ENCODE peak calls at places on chromosome X, in ten cellular contexts. S, Z, D, L, B, G, O, W, C and X are unnamed samples.

GRCh38 chrX:34585561-34585960 is 71.5 kb downstream of the TMEM47 start:
- DNase-seq in D (no peak), G (no peak), L (no peak), B (no peak), Z (no peak), W (no peak), O (peak), C (no peak), S (no peak), X (no peak)

GRCh38 chrX:136065044-136065671 is 79.9 kb downstream of the SLC9A6 start:
- DNase-seq in S (no peak), Z (peak), O (peak), C (peak), W (no peak), D (no peak), L (peak), G (no peak), B (peak), X (no peak)

GRCh38 chrX:77597090-77597489 is 149.9 kb downstream of the FGF16 start:
- DNase-seq in S (no peak), C (no peak), Z (peak), W (no peak), D (no peak), G (no peak), O (peak), L (no peak), B (peak), X (no peak)

GRCh38 chrX:48683411-48683982 is at the start of gene WAS:
- DNase-seq in G (no peak), W (peak), D (no peak), S (no peak), C (no peak), L (no peak), B (no peak), O (no peak), Z (no peak), X (no peak)

GRCh38 chrX:21004835-21005234 is 369.4 kb upstream of the CNKSR2 start:
- DNase-seq in Z (peak), S (no peak), D (no peak), G (no peak), W (no peak), C (no peak), L (no peak), O (peak), B (peak), X (no peak)

GRCh38 chrX:53682885-53683555 is 3.5 kb downstream of the HUWE1 start:
- DNase-seq in G (no peak), B (peak), S (peak), W (no peak), C (peak), O (peak), Z (peak), L (peak), D (no peak), X (no peak)

GRCh38 chrX:3532571-3532970 is 180.9 kb downstream of the PRKX start:
- DNase-seq in S (no peak), L (no peak), G (no peak), C (no peak), D (no peak), W (no peak), B (no peak), O (no peak), Z (no peak), X (no peak)

GRCh38 chrX:112147206-112147605 is 64.6 kb upstream of the TRPC5 start:
- DNase-seq in D (no peak), O (peak), Z (peak), B (peak), G (peak), W (no peak), S (peak), C (no peak), L (no peak), X (no peak)

GRCh38 chrX:131907488-131908314 is 115.4 kb upstream of the STK26 start:
- DNase-seq in L (no peak), B (no peak), O (no peak), W (no peak), Z (no peak), G (no peak), S (peak), D (no peak), C (no peak), X (no peak)

GRCh38 chrX:142483965-142484364 is 278.9 kb upstream of the MAGEC2 start:
- DNase-seq in D (no peak), O (no peak), S (no peak), G (no peak), B (no peak), W (no peak), Z (no peak), C (no peak), L (no peak), X (no peak)

GRCh38 chrX:74535633-74536141 is 78.7 kb downstream of the RLIM start:
- DNase-seq in Z (peak), L (peak), B (peak), W (peak), O (peak), G (no peak), D (peak), S (peak), C (no peak), X (peak)

GRCh38 chrX:6456196-6456595 is 78.7 kb downstream of the VCX3A start:
- DNase-seq in W (no peak), Z (no peak), G (no peak), C (no peak), O (no peak), S (no peak), L (no peak), B (no peak), D (no peak), X (no peak)

GRCh38 chrX:39936886-39937770 is 160.6 kb downstream of the BCOR start:
- DNase-seq in Z (no peak), S (no peak), L (no peak), O (no peak), D (no peak), C (no peak), B (no peak), G (no peak), W (no peak), X (no peak)

GRCh38 chrX:53072418-53073114 is 9.6 kb upstream of the TSPYL2 start:
- DNase-seq in L (no peak), D (no peak), B (no peak), C (no peak), G (no peak), O (no peak), Z (no peak), W (no peak), S (peak), X (no peak)

GRCh38 chrX:139126493-139126892 is 404.0 kb upstream of the F9 start:
- DNase-seq in C (no peak), D (peak), B (no peak), G (peak), S (peak), Z (peak), O (no peak), W (no peak), L (no peak), X (no peak)
- TF ChIP-seq CTCF in C (no peak), D (peak), B (no peak), G (peak), S (peak), Z (peak), O (no peak), W (peak), L (peak), X (no peak)

DNA sequence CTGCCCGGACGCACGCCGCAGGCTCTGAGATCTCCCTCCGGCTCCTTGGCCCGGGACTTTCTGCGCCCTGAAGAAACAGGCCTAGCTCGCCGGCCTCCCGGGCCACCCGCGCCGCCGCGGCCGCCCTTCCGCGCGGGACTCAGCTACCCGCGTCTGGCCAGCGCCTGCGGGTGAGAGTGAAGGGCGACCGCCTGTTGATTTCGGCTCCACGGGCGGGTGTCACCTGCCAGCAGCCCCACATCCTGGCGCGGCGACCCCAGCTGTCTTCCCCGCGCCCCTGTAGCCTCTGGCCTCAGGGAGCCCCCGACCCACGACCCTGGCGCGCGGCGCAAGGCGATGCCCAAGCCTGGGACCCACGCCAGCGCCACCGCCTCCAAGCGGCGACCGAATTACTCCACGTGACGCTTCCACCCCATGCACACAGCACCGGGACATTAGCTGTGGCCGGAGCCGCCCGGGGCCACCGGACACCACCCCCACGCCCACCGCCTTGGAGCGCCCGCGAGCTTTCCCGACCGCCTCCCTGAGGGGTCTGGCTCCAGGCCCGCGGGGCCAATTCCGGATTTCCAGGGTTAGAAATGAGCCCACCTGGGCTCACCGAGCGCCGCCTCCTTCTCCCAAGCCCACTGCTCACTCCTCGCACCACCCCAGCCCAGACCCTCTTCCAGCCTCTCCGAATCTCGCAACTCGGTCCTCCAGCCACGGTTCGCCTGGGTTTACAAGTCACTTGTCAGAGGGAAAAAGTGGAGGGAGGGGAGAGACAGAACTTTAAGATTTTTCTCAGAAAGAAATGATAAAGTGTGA is 10.2 kb downstream of the ARX start:
- DNase-seq in C (no peak), D (no peak), O (no peak), W (no peak), Z (no peak), B (no peak), G (no peak), L (no peak), S (peak), X (no peak)
- TF ChIP-seq CTCF in C (no peak), D (no peak), O (no peak), W (no peak), Z (no peak), B (no peak), G (no peak), L (no peak), S (no peak), X (no peak)

DNA sequence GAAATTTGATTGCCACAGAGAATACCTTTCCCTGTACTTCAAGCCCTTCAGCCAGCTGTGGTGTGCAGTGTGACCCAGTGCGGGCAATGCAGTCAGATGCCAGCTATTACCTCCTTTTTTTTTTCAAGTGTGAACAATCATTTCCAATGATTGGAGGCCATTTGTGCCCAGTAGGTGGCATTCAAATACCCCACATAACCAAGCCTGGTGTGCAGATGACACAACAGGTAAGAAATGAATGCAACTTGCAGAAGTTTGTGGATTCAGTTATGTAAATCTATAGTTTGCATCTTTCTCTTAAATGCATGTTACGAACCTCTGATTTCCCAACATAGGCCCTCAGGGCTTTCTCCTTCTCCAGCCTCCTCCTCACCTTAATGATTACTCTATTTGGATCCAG is 98.0 kb downstream of the CLCN4 start:
- DNase-seq in Z (no peak), O (no peak), C (no peak), D (no peak), G (no peak), S (no peak), L (no peak), W (no peak), B (peak), X (no peak)
- TF ChIP-seq CTCF in Z (peak), O (peak), C (no peak), D (no peak), G (no peak), S (peak), L (peak), W (no peak), B (no peak), X (peak)

GRCh38 chrX:143788265-143788664 is 67.7 kb upstream of the SPANXN2 start:
- DNase-seq in B (peak), C (no peak), D (no peak), L (peak), S (no peak), W (no peak), O (peak), Z (peak), G (no peak), X (no peak)
- TF ChIP-seq CTCF in B (peak), C (no peak), D (no peak), L (peak), S (peak), W (peak), O (peak), Z (peak), G (peak), X (no peak)

GRCh38 chrX:11138498-11139390 is 27.6 kb downstream of the HCCS start:
- DNase-seq in C (no peak), G (no peak), D (no peak), L (no peak), O (no peak), S (no peak), W (no peak), B (no peak), Z (no peak), X (no peak)

GRCh38 chrX:11135483-11136185 is 24.5 kb downstream of the HCCS start:
- DNase-seq in Z (no peak), B (no peak), O (peak), S (no peak), G (no peak), C (no peak), L (no peak), D (no peak), W (no peak), X (no peak)

GRCh38 chrX:11137543-11138139 is 26.5 kb downstream of the HCCS start:
- DNase-seq in Z (peak), G (no peak), W (no peak), D (no peak), B (peak), S (no peak), O (peak), L (peak), C (no peak), X (peak)
- TF ChIP-seq CTCF in Z (peak), G (peak), W (peak), D (peak), B (peak), S (peak), O (peak), L (peak), C (peak), X (peak)

GRCh38 chrX:10230222-10230621 is 73.4 kb downstream of the CLCN4 start:
- DNase-seq in B (no peak), S (no peak), W (no peak), O (no peak), D (no peak), Z (no peak), C (no peak), G (no peak), L (no peak), X (no peak)
- TF ChIP-seq CTCF in B (no peak), S (no peak), W (no peak), O (no peak), D (no peak), Z (no peak), C (no peak), G (no peak), L (no peak), X (no peak)

GRCh38 chrX:150143721-150144440 is 205.6 kb upstream of the EOLA2 start:
- DNase-seq in Z (no peak), W (no peak), L (no peak), G (no peak), D (no peak), S (no peak), B (peak), C (no peak), O (no peak), X (no peak)

GRCh38 chrX:150150081-150150779 is 211.9 kb upstream of the EOLA2 start:
- DNase-seq in L (no peak), C (no peak), B (no peak), W (no peak), S (no peak), O (no peak), Z (no peak), D (no peak), G (no peak), X (no peak)

GRCh38 chrX:150150780-150151125 is 212.4 kb upstream of the MAMLD1 start:
- DNase-seq in G (no peak), D (no peak), O (no peak), S (no peak), L (no peak), Z (no peak), C (no peak), W (no peak), B (no peak), X (no peak)

GRCh38 chrX:150148749-150149672 is 210.7 kb upstream of the EOLA2 start:
- DNase-seq in Z (no peak), O (peak), D (no peak), L (no peak), S (no peak), W (no peak), B (peak), C (no peak), G (no peak), X (no peak)

GRCh38 chrX:150146271-150146888 is 208.1 kb upstream of the EOLA2 start:
- DNase-seq in O (no peak), G (no peak), B (no peak), S (peak), L (no peak), C (no peak), D (no peak), Z (no peak), W (no peak), X (no peak)
- TF ChIP-seq CTCF in O (no peak), G (no peak), B (no peak), S (peak), L (no peak), C (no peak), D (no peak), Z (no peak), W (peak), X (no peak)

GRCh38 chrX:153702350-153703035 is 14.8 kb downstream of the SLC6A8 start:
- DNase-seq in B (no peak), O (no peak), Z (no peak), G (no peak), L (no peak), C (no peak), S (no peak), D (no peak), W (no peak), X (no peak)

GRCh38 chrX:153701706-153702105 is 14.0 kb downstream of the SLC6A8 start:
- DNase-seq in S (no peak), W (no peak), B (no peak), G (no peak), D (no peak), O (no peak), L (no peak), Z (no peak), C (no peak), X (no peak)

GRCh38 chrX:153706799-153707198 is 17.4 kb downstream of the BCAP31 start:
- DNase-seq in O (no peak), L (no peak), B (no peak), S (no peak), G (no peak), W (no peak), C (no peak), D (no peak), Z (no peak), X (no peak)

GRCh38 chrX:153703036-153703370 is 15.3 kb downstream of the SLC6A8 start:
- DNase-seq in Z (peak), S (no peak), G (no peak), D (peak), B (peak), O (peak), W (no peak), C (no peak), L (no peak), X (no peak)

DNA sequence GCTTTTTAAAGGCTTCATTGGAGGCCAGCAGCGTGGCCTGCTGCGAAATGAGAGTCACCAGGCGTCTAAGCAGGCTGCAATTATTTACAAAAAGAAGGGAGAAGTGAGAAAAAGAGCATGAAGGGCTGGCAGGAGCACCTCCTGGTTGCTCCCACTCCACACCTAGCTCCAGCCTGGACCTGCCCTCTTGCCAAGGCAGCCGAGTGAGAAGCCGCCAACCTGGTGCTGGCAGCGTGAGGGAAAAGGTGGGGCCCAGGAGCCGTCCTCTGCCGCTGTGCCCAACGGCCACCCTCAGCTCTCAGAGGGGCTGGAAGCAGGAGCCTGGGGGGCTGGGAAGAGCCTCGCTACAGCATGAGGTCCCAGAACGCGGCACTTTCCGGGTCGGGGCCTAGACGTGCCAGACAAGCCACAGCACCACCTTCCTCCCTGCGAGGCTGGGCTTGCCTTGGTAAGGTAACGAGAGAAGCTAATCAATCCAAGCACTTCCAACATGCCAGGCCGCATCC is 16.3 kb downstream of the SLC6A8 start:
- DNase-seq in B (no peak), O (no peak), Z (no peak), L (no peak), D (no peak), C (no peak), G (no peak), W (no peak), S (no peak), X (no peak)
- TF ChIP-seq CTCF in B (no peak), O (no peak), Z (no peak), L (no peak), D (no peak), C (no peak), G (no peak), W (no peak), S (no peak), X (no peak)